ENCODE peak calls at places on chromosome 2, in six cellular contexts. One of them, this sample, is unnamed.

GRCh38 chr2:24253303-24253919 is 78.6 kb downstream of the FAM228A start:
- DNase-seq in cardiac fibroblast: no peak
- DNase-seq in Peyer's patch: no peak
- DNase-seq in nephron progenitor cell: no peak
- DNase-seq in OCI-LY7: no peak
- DNase-seq in endothelial cell: no peak
- DNase-seq in this sample: no peak

GRCh38 chr2:218810251-218810650 is 21.4 kb downstream of the PRKAG3 start:
- DNase-seq in cardiac fibroblast: no peak
- DNase-seq in Peyer's patch: no peak
- DNase-seq in nephron progenitor cell: no peak
- DNase-seq in OCI-LY7: no peak
- DNase-seq in endothelial cell: no peak
- DNase-seq in this sample: no peak

GRCh38 chr2:152486048-152486736 is 151.2 kb downstream of the FMNL2 start:
- DNase-seq in cardiac fibroblast: no peak
- DNase-seq in Peyer's patch: no peak
- DNase-seq in nephron progenitor cell: no peak
- DNase-seq in OCI-LY7: no peak
- DNase-seq in endothelial cell: no peak
- DNase-seq in this sample: no peak

GRCh38 chr2:168189835-168190426 is 57.5 kb downstream of the STK39 start:
- DNase-seq in cardiac fibroblast: peak; percentile 39
- DNase-seq in Peyer's patch: no peak
- DNase-seq in nephron progenitor cell: no peak
- DNase-seq in OCI-LY7: no peak
- DNase-seq in endothelial cell: no peak
- DNase-seq in this sample: no peak

GRCh38 chr2:212905640-212906201 is 245.7 kb downstream of the IKZF2 start:
- DNase-seq in cardiac fibroblast: peak; percentile 79
- DNase-seq in Peyer's patch: no peak
- DNase-seq in nephron progenitor cell: no peak
- DNase-seq in OCI-LY7: no peak
- DNase-seq in endothelial cell: no peak
- DNase-seq in this sample: no peak

GRCh38 chr2:108823286-108823685 is 36.7 kb downstream of the CCDC138 start:
- DNase-seq in cardiac fibroblast: no peak
- DNase-seq in Peyer's patch: no peak
- DNase-seq in nephron progenitor cell: no peak
- DNase-seq in OCI-LY7: no peak
- DNase-seq in endothelial cell: no peak
- DNase-seq in this sample: no peak

GRCh38 chr2:216385478-216385877 is 13.2 kb upstream of the MARCHF4 start:
- DNase-seq in cardiac fibroblast: no peak
- DNase-seq in Peyer's patch: no peak
- DNase-seq in nephron progenitor cell: no peak
- DNase-seq in OCI-LY7: no peak
- DNase-seq in endothelial cell: no peak
- DNase-seq in this sample: no peak

GRCh38 chr2:188000189-188000588 is 291.5 kb upstream of the GULP1 start:
- DNase-seq in cardiac fibroblast: no peak
- DNase-seq in Peyer's patch: no peak
- DNase-seq in nephron progenitor cell: no peak
- DNase-seq in OCI-LY7: no peak
- DNase-seq in endothelial cell: no peak
- DNase-seq in this sample: no peak

GRCh38 chr2:232368311-232368731 is 10.2 kb upstream of the ALPP start:
- DNase-seq in cardiac fibroblast: no peak
- DNase-seq in Peyer's patch: no peak
- DNase-seq in nephron progenitor cell: no peak
- DNase-seq in OCI-LY7: no peak
- DNase-seq in endothelial cell: no peak
- DNase-seq in this sample: no peak

GRCh38 chr2:99651930-99652670 is 162.3 kb upstream of the REV1 start:
- DNase-seq in cardiac fibroblast: no peak
- DNase-seq in Peyer's patch: no peak
- DNase-seq in nephron progenitor cell: no peak
- DNase-seq in OCI-LY7: no peak
- DNase-seq in endothelial cell: no peak
- DNase-seq in this sample: no peak

GRCh38 chr2:122193622-122194021 is 438.2 kb downstream of the TSN start:
- DNase-seq in cardiac fibroblast: peak; percentile 70
- DNase-seq in Peyer's patch: no peak
- DNase-seq in nephron progenitor cell: no peak
- DNase-seq in OCI-LY7: no peak
- DNase-seq in endothelial cell: no peak
- DNase-seq in this sample: no peak

GRCh38 chr2:233430651-233431050 is 76.4 kb downstream of the DGKD start:
- DNase-seq in cardiac fibroblast: no peak
- DNase-seq in Peyer's patch: no peak
- DNase-seq in nephron progenitor cell: no peak
- DNase-seq in OCI-LY7: no peak
- DNase-seq in endothelial cell: no peak
- DNase-seq in this sample: no peak

GRCh38 chr2:9331704-9332103 is 91.6 kb downstream of the ITGB1BP1 start:
- DNase-seq in cardiac fibroblast: peak; percentile 76
- DNase-seq in Peyer's patch: no peak
- DNase-seq in nephron progenitor cell: peak; percentile 23
- DNase-seq in OCI-LY7: no peak
- DNase-seq in endothelial cell: no peak
- DNase-seq in this sample: no peak

GRCh38 chr2:219954331-219954730 is 326.9 kb downstream of the SLC4A3 start:
- DNase-seq in cardiac fibroblast: no peak
- DNase-seq in Peyer's patch: no peak
- DNase-seq in nephron progenitor cell: no peak
- DNase-seq in OCI-LY7: no peak
- DNase-seq in endothelial cell: no peak
- DNase-seq in this sample: no peak

GRCh38 chr2:152627010-152627957 is 90.0 kb downstream of the PRPF40A start:
- DNase-seq in cardiac fibroblast: peak; percentile 69
- DNase-seq in Peyer's patch: no peak
- DNase-seq in nephron progenitor cell: no peak
- DNase-seq in OCI-LY7: no peak
- DNase-seq in endothelial cell: no peak
- DNase-seq in this sample: no peak

GRCh38 chr2:136008205-136008865 is 22.9 kb upstream of the DARS1 start:
- DNase-seq in cardiac fibroblast: no peak
- DNase-seq in Peyer's patch: peak; percentile 82
- DNase-seq in nephron progenitor cell: no peak
- DNase-seq in OCI-LY7: no peak
- DNase-seq in endothelial cell: no peak
- DNase-seq in this sample: no peak

GRCh38 chr2:190093793-190094192 is 31.3 kb upstream of the MSTN start:
- DNase-seq in cardiac fibroblast: peak; percentile 55
- DNase-seq in Peyer's patch: no peak
- DNase-seq in nephron progenitor cell: no peak
- DNase-seq in OCI-LY7: no peak
- DNase-seq in endothelial cell: no peak
- DNase-seq in this sample: no peak

GRCh38 chr2:232689152-232689910 is 7.8 kb upstream of the GIGYF2 start:
- DNase-seq in cardiac fibroblast: peak; percentile 68
- DNase-seq in Peyer's patch: no peak
- DNase-seq in nephron progenitor cell: no peak
- DNase-seq in OCI-LY7: no peak
- DNase-seq in endothelial cell: no peak
- DNase-seq in this sample: peak; percentile 3

DNA sequence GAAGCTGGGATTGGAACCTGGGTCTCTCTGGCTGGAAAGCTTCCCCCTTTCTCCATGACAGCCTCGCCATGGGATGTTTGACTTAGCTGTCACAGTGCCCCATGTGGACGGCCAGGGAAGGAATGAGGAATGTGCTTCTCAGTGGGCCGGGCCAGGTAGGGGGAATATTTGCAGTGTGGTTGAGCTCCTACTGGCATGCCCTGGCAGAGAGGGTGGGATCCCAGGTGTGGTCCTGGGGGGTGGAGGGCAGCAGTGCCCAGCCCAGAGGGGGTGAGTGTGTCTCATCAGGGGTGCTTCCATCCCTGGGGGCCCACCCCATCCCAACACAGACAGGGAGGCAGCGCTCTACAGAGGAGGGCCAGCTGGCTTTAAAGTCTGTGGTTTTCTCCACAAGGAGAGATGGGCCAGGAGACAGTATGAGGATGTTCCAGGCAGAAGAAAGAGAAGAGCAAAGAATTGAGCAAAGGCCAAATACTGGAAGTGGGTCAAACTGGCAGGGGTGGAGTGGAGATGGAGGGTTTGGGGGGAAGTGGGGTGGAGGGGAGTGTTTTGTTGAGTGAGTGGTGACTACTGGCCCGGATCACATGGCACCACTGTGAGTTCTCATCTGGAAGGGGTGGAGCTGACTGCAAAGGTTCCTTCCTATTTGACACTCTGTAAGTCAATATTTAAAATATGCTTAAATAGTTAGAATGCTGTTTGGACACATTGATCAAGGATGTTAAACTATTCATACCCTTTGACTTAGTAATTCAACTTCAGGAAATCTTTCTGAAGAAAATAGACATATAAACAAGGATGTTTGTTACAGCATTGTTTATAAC is 94.0 kb downstream of the MYCN start:
- DNase-seq in cardiac fibroblast: no peak
- DNase-seq in Peyer's patch: no peak
- DNase-seq in nephron progenitor cell: peak; percentile 36
- DNase-seq in OCI-LY7: no peak
- DNase-seq in endothelial cell: peak; percentile 44
- DNase-seq in this sample: no peak
- TF ChIP-seq CTCF in cardiac fibroblast: no peak
- TF ChIP-seq CTCF in Peyer's patch: no peak
- TF ChIP-seq CTCF in nephron progenitor cell: peak; percentile 37
- TF ChIP-seq CTCF in OCI-LY7: no peak
- TF ChIP-seq CTCF in endothelial cell: no peak
- TF ChIP-seq CTCF in this sample: no peak

GRCh38 chr2:196510246-196510645 is 129.3 kb upstream of the CCDC150 start:
- DNase-seq in cardiac fibroblast: no peak
- DNase-seq in Peyer's patch: no peak
- DNase-seq in nephron progenitor cell: no peak
- DNase-seq in OCI-LY7: no peak
- DNase-seq in endothelial cell: no peak
- DNase-seq in this sample: no peak
- TF ChIP-seq CTCF in cardiac fibroblast: no peak
- TF ChIP-seq CTCF in Peyer's patch: no peak
- TF ChIP-seq CTCF in nephron progenitor cell: no peak
- TF ChIP-seq CTCF in OCI-LY7: no peak
- TF ChIP-seq CTCF in endothelial cell: no peak
- TF ChIP-seq CTCF in this sample: no peak

GRCh38 chr2:36597532-36598377 is at the start of gene FEZ2:
- DNase-seq in cardiac fibroblast: peak; percentile 83
- DNase-seq in Peyer's patch: peak; percentile 57
- DNase-seq in nephron progenitor cell: peak; percentile 84
- DNase-seq in OCI-LY7: peak; percentile 90
- DNase-seq in endothelial cell: peak; percentile 78
- DNase-seq in this sample: peak; percentile 49
- TF ChIP-seq CTCF in cardiac fibroblast: no peak
- TF ChIP-seq CTCF in Peyer's patch: no peak
- TF ChIP-seq CTCF in nephron progenitor cell: no peak
- TF ChIP-seq CTCF in OCI-LY7: no peak
- TF ChIP-seq CTCF in endothelial cell: no peak
- TF ChIP-seq CTCF in this sample: no peak

GRCh38 chr2:22737144-22737543 is 647.8 kb upstream of the KLHL29 start:
- DNase-seq in cardiac fibroblast: no peak
- DNase-seq in Peyer's patch: no peak
- DNase-seq in nephron progenitor cell: no peak
- DNase-seq in OCI-LY7: no peak
- DNase-seq in endothelial cell: no peak
- DNase-seq in this sample: no peak
- TF ChIP-seq CTCF in cardiac fibroblast: no peak
- TF ChIP-seq CTCF in Peyer's patch: no peak
- TF ChIP-seq CTCF in nephron progenitor cell: peak; percentile 20
- TF ChIP-seq CTCF in OCI-LY7: peak; percentile 52
- TF ChIP-seq CTCF in endothelial cell: no peak
- TF ChIP-seq CTCF in this sample: no peak

GRCh38 chr2:47906261-47907096 is at the start of gene FBXO11:
- DNase-seq in cardiac fibroblast: peak; percentile 100
- DNase-seq in Peyer's patch: peak; percentile 95
- DNase-seq in nephron progenitor cell: peak; percentile 84
- DNase-seq in OCI-LY7: peak; percentile 99
- DNase-seq in endothelial cell: peak; percentile 90
- DNase-seq in this sample: peak; percentile 99
- TF ChIP-seq CTCF in cardiac fibroblast: peak; percentile 65
- TF ChIP-seq CTCF in Peyer's patch: peak; percentile 22
- TF ChIP-seq CTCF in nephron progenitor cell: peak; percentile 54
- TF ChIP-seq CTCF in OCI-LY7: peak; percentile 82
- TF ChIP-seq CTCF in endothelial cell: peak; percentile 43
- TF ChIP-seq CTCF in this sample: peak; percentile 78

DNA sequence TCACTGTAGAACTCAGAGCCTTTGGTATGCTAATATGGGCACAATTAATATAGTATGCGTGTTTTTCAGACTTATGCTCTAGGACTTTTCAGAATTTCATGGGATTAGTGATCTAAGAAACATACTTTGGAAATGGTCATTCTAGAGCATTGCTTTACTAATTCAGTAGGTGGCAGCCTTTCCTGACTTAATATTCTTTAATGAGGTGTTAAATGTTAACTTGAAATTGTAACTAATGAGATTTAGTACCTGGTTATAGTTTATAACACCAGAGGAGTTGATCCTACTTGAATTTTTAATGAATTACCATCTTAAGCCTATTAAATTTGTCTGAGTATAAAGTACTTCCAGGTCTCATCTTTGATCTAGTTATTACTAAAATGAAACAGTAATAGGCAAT is 28.5 kb downstream of the ACTR2 start:
- DNase-seq in cardiac fibroblast: no peak
- DNase-seq in Peyer's patch: no peak
- DNase-seq in nephron progenitor cell: no peak
- DNase-seq in OCI-LY7: peak; percentile 26
- DNase-seq in endothelial cell: no peak
- DNase-seq in this sample: no peak
- TF ChIP-seq CTCF in cardiac fibroblast: no peak
- TF ChIP-seq CTCF in Peyer's patch: no peak
- TF ChIP-seq CTCF in nephron progenitor cell: no peak
- TF ChIP-seq CTCF in OCI-LY7: peak; percentile 76
- TF ChIP-seq CTCF in endothelial cell: no peak
- TF ChIP-seq CTCF in this sample: no peak

GRCh38 chr2:163897799-163898198 is 162.0 kb upstream of the FIGN start:
- DNase-seq in cardiac fibroblast: no peak
- DNase-seq in Peyer's patch: no peak
- DNase-seq in nephron progenitor cell: no peak
- DNase-seq in OCI-LY7: no peak
- DNase-seq in endothelial cell: no peak
- DNase-seq in this sample: no peak
- TF ChIP-seq CTCF in cardiac fibroblast: no peak
- TF ChIP-seq CTCF in Peyer's patch: no peak
- TF ChIP-seq CTCF in nephron progenitor cell: no peak
- TF ChIP-seq CTCF in OCI-LY7: no peak
- TF ChIP-seq CTCF in endothelial cell: no peak
- TF ChIP-seq CTCF in this sample: no peak

GRCh38 chr2:230846360-230846759 is 18.4 kb upstream of the ITM2C start:
- DNase-seq in cardiac fibroblast: no peak
- DNase-seq in Peyer's patch: no peak
- DNase-seq in nephron progenitor cell: no peak
- DNase-seq in OCI-LY7: no peak
- DNase-seq in endothelial cell: no peak
- DNase-seq in this sample: no peak

GRCh38 chr2:230852113-230852512 is 12.6 kb upstream of the ITM2C start:
- DNase-seq in cardiac fibroblast: no peak
- DNase-seq in Peyer's patch: no peak
- DNase-seq in nephron progenitor cell: no peak
- DNase-seq in OCI-LY7: no peak
- DNase-seq in endothelial cell: no peak
- DNase-seq in this sample: no peak

GRCh38 chr2:230847883-230848388 is 16.8 kb upstream of the ITM2C start:
- DNase-seq in cardiac fibroblast: peak; percentile 87
- DNase-seq in Peyer's patch: peak; percentile 89
- DNase-seq in nephron progenitor cell: peak; percentile 95
- DNase-seq in OCI-LY7: peak; percentile 64
- DNase-seq in endothelial cell: peak; percentile 95
- DNase-seq in this sample: peak; percentile 38

GRCh38 chr2:230849633-230850357 is 14.9 kb upstream of the ITM2C start:
- DNase-seq in cardiac fibroblast: peak; percentile 30
- DNase-seq in Peyer's patch: peak; percentile 75
- DNase-seq in nephron progenitor cell: peak; percentile 55
- DNase-seq in OCI-LY7: peak; percentile 48
- DNase-seq in endothelial cell: peak; percentile 83
- DNase-seq in this sample: no peak

GRCh38 chr2:230850358-230850658 is 14.4 kb upstream of the ITM2C start:
- DNase-seq in cardiac fibroblast: no peak
- DNase-seq in Peyer's patch: no peak
- DNase-seq in nephron progenitor cell: no peak
- DNase-seq in OCI-LY7: no peak
- DNase-seq in endothelial cell: no peak
- DNase-seq in this sample: no peak
- TF ChIP-seq CTCF in cardiac fibroblast: no peak
- TF ChIP-seq CTCF in Peyer's patch: no peak
- TF ChIP-seq CTCF in nephron progenitor cell: no peak
- TF ChIP-seq CTCF in OCI-LY7: peak; percentile 62
- TF ChIP-seq CTCF in endothelial cell: peak; percentile 48
- TF ChIP-seq CTCF in this sample: no peak